ENCODE peak calls at places on chromosomes 6 and 20, in five cellular contexts. X is IMR-90, K is H1, Z is mesendoderm, H is neuronal stem cell. C is an unnamed sample.

GRCh38 chr20:36153754-36154695 is 515 bp upstream of the EPB41L1 start:
- DNase-seq in Z (peak), X (peak), H (peak), K (no peak), C (peak)

GRCh38 chr6:108168980-108169800 is 3.4 kb downstream of the NR2E1 start:
- DNase-seq in Z (no peak), K (no peak), H (peak), X (no peak), C (peak)

GRCh38 chr6:129795261-129795660 is 65.9 kb downstream of the TMEM244 start:
- DNase-seq in H (no peak), K (no peak), X (no peak), Z (no peak), C (no peak)

GRCh38 chr6:90382760-90383159 is 86.1 kb upstream of the BACH2 start:
- DNase-seq in X (no peak), K (no peak), Z (no peak), H (no peak), C (no peak)

GRCh38 chr6:37376078-37376743 is 22.4 kb downstream of the RNF8 start:
- DNase-seq in Z (no peak), K (no peak), H (no peak), X (no peak), C (no peak)

GRCh38 chr6:114000066-114000465 is 29.1 kb upstream of the HDAC2 start:
- DNase-seq in K (no peak), H (no peak), Z (no peak), X (peak), C (no peak)

GRCh38 chr6:168427184-168427583 is 13.8 kb upstream of the SMOC2 start:
- DNase-seq in Z (no peak), X (no peak), H (no peak), K (no peak), C (no peak)

GRCh38 chr20:10863337-10864060 is 189.7 kb upstream of the JAG1 start:
- DNase-seq in H (no peak), X (peak), K (no peak), Z (peak), C (no peak)

GRCh38 chr6:5764401-5764955 is 242.2 kb downstream of the NRN1 start:
- DNase-seq in H (no peak), K (no peak), Z (no peak), X (peak), C (no peak)

GRCh38 chr20:37362821-37363220 is 16.9 kb downstream of the SRC start:
- DNase-seq in Z (no peak), K (no peak), X (no peak), H (no peak), C (no peak)

GRCh38 chr20:37363221-37364012 is 17.5 kb downstream of the SRC start:
- DNase-seq in K (no peak), X (no peak), Z (no peak), H (no peak), C (no peak)

GRCh38 chr20:37364927-37365272 is 19.0 kb downstream of the SRC start:
- DNase-seq in K (no peak), H (no peak), X (no peak), Z (peak), C (no peak)

GRCh38 chr20:37365760-37366638 is 20.1 kb downstream of the SRC start:
- DNase-seq in Z (no peak), X (no peak), K (no peak), H (no peak), C (no peak)

DNA sequence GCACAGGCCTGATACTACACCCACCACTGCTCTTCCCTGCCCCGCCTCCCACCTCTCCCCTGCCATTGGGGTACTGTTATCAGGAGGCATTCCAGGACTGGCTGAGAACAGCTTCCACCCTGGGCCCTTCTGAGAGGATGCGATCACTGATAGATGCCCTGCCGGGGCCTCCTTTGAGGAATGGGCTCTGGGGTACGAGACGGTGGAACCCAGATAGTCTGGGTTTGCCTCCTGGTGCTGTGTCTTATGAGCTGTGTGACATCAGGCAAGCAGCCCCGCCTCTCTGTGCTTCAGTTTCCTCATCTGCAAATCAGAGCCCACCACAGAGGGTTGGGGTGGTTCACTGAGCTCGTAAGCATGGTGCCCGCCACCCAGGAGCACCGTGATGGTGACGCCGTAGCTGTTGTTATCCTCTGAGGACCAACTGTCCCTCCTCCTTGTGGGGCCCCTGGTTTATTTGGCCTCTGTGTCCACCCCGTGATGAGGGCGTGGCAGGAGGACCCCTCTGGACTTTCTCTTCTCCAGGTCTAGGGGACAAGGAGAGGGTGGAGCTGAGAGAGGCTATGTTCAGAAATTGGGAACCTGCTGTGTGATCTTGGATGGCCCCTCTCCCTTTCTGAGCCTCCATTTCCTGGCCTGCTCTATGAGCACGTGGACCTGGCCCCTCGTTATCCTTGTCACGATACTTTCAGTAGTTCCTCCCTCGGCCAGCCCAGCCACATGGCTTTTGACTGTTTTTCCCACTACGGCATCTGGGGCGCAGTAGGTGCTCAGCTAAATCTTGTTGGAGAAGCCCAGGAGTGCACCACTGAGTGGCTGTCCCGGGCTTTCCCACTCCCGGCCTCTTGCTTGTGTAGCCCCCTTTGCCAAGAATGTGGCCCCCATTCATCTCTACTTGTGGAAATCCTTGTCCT is 18.3 kb downstream of the SRC start:
- DNase-seq in Z (no peak), H (no peak), K (no peak), X (no peak), C (no peak)
- H3K4ac ChIP-seq in Z (no peak), H (peak), K (no peak), X (no peak), C (no peak)

GRCh38 chr6:431986-432385 is 40.4 kb downstream of the IRF4 start:
- DNase-seq in X (no peak), K (no peak), H (no peak), Z (no peak), C (no peak)

GRCh38 chr6:429515-430121 is 38.1 kb downstream of the IRF4 start:
- DNase-seq in X (no peak), H (no peak), K (no peak), Z (no peak), C (no peak)

GRCh38 chr6:431504-431903 is 40.0 kb downstream of the IRF4 start:
- DNase-seq in X (no peak), K (no peak), Z (no peak), H (no peak), C (no peak)

GRCh38 chr6:424741-425417 is 33.3 kb downstream of the IRF4 start:
- DNase-seq in H (no peak), K (no peak), Z (no peak), X (no peak), C (no peak)

GRCh38 chr6:428047-428608 is 36.6 kb downstream of the IRF4 start:
- DNase-seq in H (no peak), K (no peak), X (no peak), Z (no peak), C (no peak)
- H3K4ac ChIP-seq in H (no peak), K (no peak), X (no peak), Z (no peak), C (no peak)

DNA sequence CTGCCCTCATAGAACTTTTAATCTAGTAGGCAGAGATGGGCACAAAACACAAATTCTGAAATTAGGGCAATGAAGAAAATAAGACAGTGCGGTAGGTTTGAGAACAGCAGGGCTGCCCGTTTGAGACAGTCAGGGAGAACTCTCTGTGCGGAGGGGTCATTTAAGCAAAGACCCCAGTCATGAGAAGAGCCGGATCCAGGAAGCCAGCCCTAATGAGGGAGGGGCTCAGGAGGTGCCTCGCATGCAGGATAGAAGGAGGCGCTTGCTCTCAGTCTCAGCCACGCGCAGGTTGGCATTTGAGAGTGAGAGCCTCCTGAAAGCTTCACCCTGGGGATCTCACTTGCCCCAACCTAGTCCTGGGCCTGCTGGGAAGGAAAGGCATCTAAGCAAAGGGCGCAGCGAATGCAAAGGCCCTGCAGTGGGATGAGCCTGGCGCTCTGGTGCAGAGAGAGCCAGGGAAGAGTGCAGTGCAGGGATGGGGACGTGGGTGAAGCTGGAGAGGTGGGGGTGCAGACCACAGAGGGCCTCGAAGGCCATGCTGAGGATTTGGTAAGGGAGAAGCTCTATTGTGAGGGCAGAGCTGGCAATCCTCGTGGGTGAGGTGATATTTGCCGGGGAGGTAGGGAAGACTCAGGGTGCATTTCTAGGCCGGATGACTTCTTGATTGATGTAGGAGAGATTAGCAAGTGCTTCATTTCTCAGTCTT is 130.0 kb upstream of the PTPN1 start:
- DNase-seq in X (no peak), K (no peak), Z (no peak), H (no peak), C (no peak)
- H3K4ac ChIP-seq in X (peak), K (no peak), Z (no peak), H (no peak), C (no peak)

GRCh38 chr6:151624071-151624470 is 130.3 kb downstream of the CCDC170 start:
- DNase-seq in K (no peak), Z (no peak), X (no peak), H (no peak), C (no peak)

GRCh38 chr6:151617539-151617938 is 123.7 kb downstream of the CCDC170 start:
- DNase-seq in K (no peak), X (no peak), H (no peak), Z (no peak), C (no peak)

GRCh38 chr6:151616600-151616999 is 122.8 kb downstream of the CCDC170 start:
- DNase-seq in X (no peak), K (no peak), H (no peak), Z (no peak), C (no peak)

GRCh38 chr6:151618717-151619116 is 124.9 kb downstream of the CCDC170 start:
- DNase-seq in Z (no peak), H (no peak), X (no peak), K (no peak), C (no peak)

GRCh38 chr6:151620179-151620578 is 126.4 kb downstream of the CCDC170 start:
- DNase-seq in X (no peak), H (no peak), Z (no peak), K (no peak), C (peak)
- H3K4ac ChIP-seq in X (no peak), H (no peak), Z (no peak), K (no peak), C (no peak)

GRCh38 chr20:41037172-41037571 is 8.6 kb downstream of the TOP1 start:
- DNase-seq in Z (no peak), K (no peak), X (no peak), H (no peak), C (no peak)

GRCh38 chr20:41035207-41035606 is 6.6 kb downstream of the TOP1 start:
- DNase-seq in X (no peak), K (no peak), H (no peak), Z (no peak), C (no peak)

GRCh38 chr20:41038878-41039404 is 10.3 kb downstream of the TOP1 start:
- DNase-seq in H (no peak), Z (no peak), K (no peak), X (no peak), C (no peak)

GRCh38 chr20:41040855-41041254 is 12.2 kb downstream of the TOP1 start:
- DNase-seq in X (no peak), Z (no peak), H (no peak), K (no peak), C (no peak)

DNA sequence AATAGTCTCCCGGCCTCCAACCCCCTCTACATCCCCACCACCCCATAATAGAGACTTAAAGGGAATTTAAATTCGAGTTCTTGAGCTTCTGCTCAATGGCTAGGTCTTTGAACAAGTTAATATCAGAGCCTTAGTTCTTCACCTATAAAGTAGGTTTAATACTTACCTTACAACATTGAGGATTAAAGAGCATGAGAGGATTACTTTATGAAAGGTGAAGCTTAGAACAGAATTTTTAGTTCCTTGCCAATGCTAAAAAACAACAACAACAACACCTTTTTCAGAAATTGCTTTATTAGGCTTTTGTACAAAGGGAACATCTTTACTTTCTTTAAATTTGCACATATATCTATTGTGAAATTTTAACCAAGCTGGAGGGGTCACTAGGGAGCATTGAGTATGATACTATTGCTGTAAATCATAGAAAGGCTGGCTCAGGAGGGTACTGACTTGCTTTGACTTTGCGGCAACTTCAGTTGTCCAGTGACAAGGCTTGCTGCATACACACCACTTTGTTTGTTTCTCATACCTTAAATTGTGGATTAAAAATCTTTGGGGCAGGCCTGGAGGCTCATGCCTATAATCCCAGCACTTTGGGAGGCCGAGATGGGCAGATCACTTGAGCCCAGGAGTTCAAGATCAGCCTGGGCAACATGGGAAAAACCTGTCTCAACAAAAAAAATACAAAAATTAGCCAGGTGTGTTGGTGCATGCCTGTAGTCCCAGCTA is 9.7 kb downstream of the TOP1 start:
- DNase-seq in Z (no peak), H (no peak), K (no peak), X (no peak), C (no peak)
- H3K4ac ChIP-seq in Z (no peak), H (no peak), K (no peak), X (no peak), C (no peak)

DNA sequence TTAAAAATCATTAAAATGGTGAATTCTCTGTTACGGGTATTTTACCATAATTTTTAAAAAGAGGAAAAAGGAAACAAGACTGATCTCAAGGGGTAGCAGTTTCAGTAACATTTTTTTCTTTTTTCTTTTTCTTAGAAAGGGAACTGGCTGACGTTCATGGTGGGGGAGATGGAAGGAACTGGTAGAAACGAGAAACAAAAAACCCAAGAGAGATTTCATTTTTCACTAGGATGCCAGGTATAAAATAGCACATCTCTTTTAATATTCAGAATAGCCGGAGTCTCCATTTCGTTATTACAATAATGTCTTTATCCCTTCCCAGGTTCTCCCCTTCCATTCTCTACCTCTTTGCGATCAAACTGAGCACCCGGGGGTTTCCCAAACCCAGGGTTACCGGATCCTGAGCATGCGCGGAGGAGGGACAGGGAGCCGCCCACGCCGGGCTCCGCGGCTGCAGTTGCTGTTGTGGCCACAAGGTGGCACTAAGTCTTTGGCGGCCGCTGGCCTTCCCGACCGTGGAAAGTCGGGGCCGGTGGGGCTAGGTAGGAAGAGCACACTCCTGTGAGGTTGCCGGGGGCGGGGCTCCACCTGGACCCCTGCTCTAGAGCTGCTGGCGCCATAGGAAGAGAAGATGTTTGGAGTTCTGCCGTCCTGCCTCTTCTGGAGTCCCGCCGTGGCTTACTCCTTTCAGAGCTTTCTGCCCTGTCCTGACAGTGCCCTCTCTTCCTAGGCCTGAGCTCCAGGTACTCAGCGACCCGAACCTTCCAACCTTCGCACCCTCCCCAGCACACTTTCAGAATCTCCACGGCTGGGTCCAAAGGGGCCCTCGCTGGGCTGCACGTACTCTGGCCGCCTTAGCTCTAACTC is 146.8 kb downstream of the SH3BGRL2 start:
- DNase-seq in H (peak), Z (peak), X (peak), K (peak), C (peak)
- H3K4ac ChIP-seq in H (no peak), Z (no peak), X (no peak), K (no peak), C (no peak)

GRCh38 chr6:166998256-166999144 is 697 bp upstream of the CEP43 start:
- DNase-seq in X (no peak), K (no peak), Z (peak), H (peak), C (peak)
- H3K4ac ChIP-seq in X (peak), K (no peak), Z (peak), H (no peak), C (no peak)

GRCh38 chr20:2703716-2704475 is 11.3 kb downstream of the EBF4 start:
- DNase-seq in Z (no peak), H (no peak), X (no peak), K (no peak), C (no peak)
- H3K4ac ChIP-seq in Z (no peak), H (no peak), X (no peak), K (no peak), C (no peak)

DNA sequence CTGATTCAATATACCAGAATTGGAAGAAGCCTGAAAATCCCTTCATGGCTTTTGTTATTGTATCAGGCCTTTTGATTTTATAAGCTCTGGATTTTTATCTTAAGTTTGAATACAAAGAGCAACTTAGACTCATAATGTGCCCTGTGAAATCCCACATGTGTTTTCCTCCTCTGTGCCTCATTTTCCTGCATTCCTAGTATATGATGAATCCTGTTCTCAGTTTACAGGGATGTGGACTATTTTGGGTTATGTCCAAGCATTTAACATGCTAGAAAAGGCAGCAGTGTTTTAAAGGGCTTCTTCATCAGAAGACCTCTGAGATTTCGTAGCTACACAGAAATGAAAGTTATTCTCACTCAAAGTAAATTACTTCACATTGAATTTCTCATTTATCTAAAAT is 455.0 kb downstream of the RFPL4B start:
- DNase-seq in X (peak), H (no peak), K (no peak), Z (no peak), C (no peak)
- H3K4ac ChIP-seq in X (no peak), H (no peak), K (no peak), Z (no peak), C (no peak)

GRCh38 chr6:34887753-34888440 is at the start of gene TAF11:
- DNase-seq in H (peak), Z (peak), K (peak), X (peak), C (peak)
- H3K4ac ChIP-seq in H (no peak), Z (peak), K (peak), X (peak), C (no peak)

C was measured in H9.